ENCODE peak calls at places on chromosomes 5 and 9, in four cellular contexts. V is stimulated activated CD4-positive, alpha-beta T cell treated with anti-CD3 and anti-CD28 coated beads, Interleukin-2, amount 100 ng/mL, for 48 hours; O is T-helper 1 cell; I is OCI-LY7. T is an unnamed sample.

GRCh38 chr5:14216902-14217301 is 73.8 kb downstream of the TRIO start:
- DNase-seq in V (no peak), O (no peak), I (no peak), T (no peak)

GRCh38 chr9:135095470-135096407 is 8.3 kb downstream of the OLFM1 start:
- DNase-seq in V (no peak), O (no peak), I (no peak), T (no peak)

GRCh38 chr9:126622872-126623271 is 9.1 kb downstream of the LMX1B start:
- DNase-seq in V (no peak), O (no peak), I (no peak), T (no peak)

GRCh38 chr9:98370300-98370975 is 115.0 kb upstream of the TBC1D2 start:
- DNase-seq in V (no peak), O (no peak), I (no peak), T (no peak)

GRCh38 chr9:114300846-114301797 is 21.8 kb upstream of the ORM1 start:
- DNase-seq in V (no peak), O (no peak), I (no peak), T (no peak)

GRCh38 chr5:137560414-137560813 is 61.3 kb upstream of the SPOCK1 start:
- DNase-seq in V (no peak), O (no peak), I (no peak), T (no peak)

GRCh38 chr9:80134487-80134886 is 562.7 kb downstream of the TLE4 start:
- DNase-seq in V (no peak), O (no peak), I (no peak), T (no peak)

GRCh38 chr9:8895498-8896224 is 1096.1 kb upstream of the DMAC1 start:
- DNase-seq in V (no peak), O (no peak), I (peak; percentile 6), T (peak; percentile 22)

GRCh38 chr9:95131023-95131943 is 186.2 kb downstream of the FANCC start:
- DNase-seq in V (peak; percentile 33), O (peak; percentile 28), I (peak; percentile 47), T (peak; percentile 29)

GRCh38 chr9:7266911-7267555 is 509.3 kb downstream of the KDM4C start:
- DNase-seq in V (no peak), O (no peak), I (no peak), T (no peak)

GRCh38 chr9:124941689-124942561 is 1.0 kb upstream of the GOLGA1 start:
- DNase-seq in V (peak; percentile 55), O (peak; percentile 61), I (peak; percentile 88), T (peak; percentile 59)

GRCh38 chr9:34145165-34145564 is 18.7 kb upstream of the DCAF12 start:
- DNase-seq in V (no peak), O (no peak), I (no peak), T (peak; percentile 17)

T was measured in MV-4-11.